ENCODE peak calls at places on chromosomes 7 and 10, in ten cellular contexts. R is GM04503; M is T-helper 1 cell; J is fibroblast of the conjunctiva; E is PC-3; A is fibroblast of gingiva; B is NCI-H1105; N is NCI-H2107; I is HTR-8/SVneo; Z is stimulated activated CD8-positive, alpha-beta memory T cell treated with anti-CD3 and anti-CD28 coated beads, Interleukin-15, amount 100 ng/mL, for 24 hours. P is an unnamed sample.

GRCh38 chr10:59880976-59881510 is 25.3 kb downstream of the CCDC6 start:
- DNase-seq in R (no peak), M (peak), J (no peak), E (no peak), A (no peak), B (no peak), N (no peak), I (no peak), Z (peak), P (no peak)

GRCh38 chr7:139360210-139360947 is 685 bp downstream of the LUC7L2 start:
- DNase-seq in R (peak), M (peak), J (peak), E (peak), A (peak), B (peak), N (peak), I (peak), Z (peak), P (peak)

GRCh38 chr7:67760971-67761370 is 764.3 kb downstream of the TYW1 start:
- DNase-seq in R (no peak), M (no peak), J (no peak), E (no peak), A (no peak), B (no peak), N (no peak), I (no peak), Z (no peak), P (no peak)

GRCh38 chr7:134502463-134502862 is 24.9 kb upstream of the AKR1B10 start:
- DNase-seq in R (no peak), M (no peak), J (peak), E (peak), A (peak), B (no peak), N (no peak), I (no peak), Z (no peak), P (no peak)

GRCh38 chr7:32323687-32324086 is 166.5 kb downstream of the LSM5 start:
- DNase-seq in R (no peak), M (no peak), J (no peak), E (no peak), A (no peak), B (no peak), N (no peak), I (no peak), Z (no peak), P (no peak)

GRCh38 chr10:58517071-58517470 is 4.4 kb downstream of the BICC1 start:
- DNase-seq in R (no peak), M (no peak), J (no peak), E (peak), A (no peak), B (no peak), N (no peak), I (no peak), Z (no peak), P (no peak)

GRCh38 chr7:53398566-53398965 is 363.1 kb downstream of the POM121L12 start:
- DNase-seq in R (no peak), M (no peak), J (no peak), E (no peak), A (no peak), B (no peak), N (no peak), I (no peak), Z (no peak), P (no peak)

GRCh38 chr7:137774793-137775201 is 72.0 kb downstream of the DGKI start:
- DNase-seq in R (no peak), M (peak), J (no peak), E (peak), A (no peak), B (no peak), N (no peak), I (no peak), Z (no peak), P (no peak)

GRCh38 chr10:3045471-3046209 is 21.7 kb upstream of the PFKP start:
- DNase-seq in R (no peak), M (no peak), J (peak), E (peak), A (peak), B (no peak), N (no peak), I (peak), Z (no peak), P (peak)

GRCh38 chr7:101093907-101094306 is 8.6 kb downstream of the TRIM56 start:
- DNase-seq in R (peak), M (no peak), J (no peak), E (peak), A (peak), B (no peak), N (no peak), I (peak), Z (no peak), P (no peak)

GRCh38 chr7:129271500-129272355 is 46.9 kb downstream of the AHCYL2 start:
- DNase-seq in R (no peak), M (peak), J (peak), E (peak), A (peak), B (peak), N (peak), I (peak), Z (no peak), P (peak)